ENCODE peak calls at places on chromosomes 16 and 17, in six cellular contexts. X, B, C, O, P and F are unnamed samples.

GRCh38 chr16:12871784-12872183 is 29.6 kb upstream of the SHISA9 start:
- DNase-seq in X (no peak), B (no peak), C (no peak), O (no peak), P (no peak), F (no peak)

GRCh38 chr17:63345598-63345997 is 100.5 kb downstream of the CYB561 start:
- DNase-seq in C (no peak), B (no peak), P (no peak), O (no peak), X (peak; percentile 80), F (no peak)

GRCh38 chr17:31411707-31412285 is 20.3 kb downstream of the RAB11FIP4 start:
- DNase-seq in C (no peak), X (no peak), O (no peak), B (no peak), P (no peak), F (no peak)

GRCh38 chr17:18185832-18186231 is 2.2 kb downstream of the ALKBH5 start:
- DNase-seq in O (no peak), C (no peak), X (peak; percentile 43), P (no peak), B (no peak), F (no peak)

GRCh38 chr16:10741844-10742243 is 1.8 kb upstream of the NUBP1 start:
- DNase-seq in O (no peak), C (no peak), P (peak; percentile 17), B (no peak), X (peak; percentile 36), F (no peak)

GRCh38 chr16:54568897-54569807 is 282.6 kb upstream of the IRX3 start:
- DNase-seq in B (no peak), O (no peak), C (no peak), P (no peak), X (no peak), F (no peak)

GRCh38 chr17:48570325-48571023 is 7.7 kb downstream of the HOXB4 start:
- DNase-seq in X (peak; percentile 63), P (no peak), C (no peak), B (no peak), O (no peak), F (no peak)

GRCh38 chr17:33234930-33235685 is 58.0 kb downstream of the ASIC2 start:
- DNase-seq in O (peak; percentile 95), P (peak; percentile 36), X (peak; percentile 97), C (no peak), B (peak; percentile 74), F (no peak)

GRCh38 chr16:73204359-73205152 is 156.6 kb upstream of the ZFHX3 start:
- DNase-seq in O (no peak), C (no peak), P (peak; percentile 53), X (no peak), B (no peak), F (no peak)

GRCh38 chr16:29290631-29291247 is 115.8 kb downstream of the NPIPB11 start:
- DNase-seq in O (peak; percentile 86), P (peak; percentile 96), B (peak; percentile 97), C (peak; percentile 86), X (peak; percentile 92), F (peak; percentile 92)

GRCh38 chr16:84486551-84487235 is 17.8 kb downstream of the MEAK7 start:
- DNase-seq in X (no peak), O (no peak), B (peak; percentile 7), C (no peak), P (no peak), F (no peak)

GRCh38 chr17:10729334-10730193 is at the start of gene TMEM220:
- DNase-seq in P (peak; percentile 79), X (peak; percentile 59), B (peak; percentile 68), O (peak; percentile 40), C (peak; percentile 88), F (no peak)

GRCh38 chr16:10521681-10522274 is 58.6 kb downstream of the EMP2 start:
- DNase-seq in B (no peak), C (peak; percentile 83), X (peak; percentile 68), O (peak; percentile 75), P (peak; percentile 70), F (peak; percentile 32)

GRCh38 chr17:64607862-64608565 is 54.1 kb downstream of the SMURF2 start:
- DNase-seq in P (no peak), C (no peak), X (no peak), B (no peak), O (no peak), F (no peak)

GRCh38 chr16:66342294-66342900 is 24.1 kb upstream of the CDH5 start:
- DNase-seq in X (no peak), C (peak; percentile 79), O (no peak), B (no peak), P (no peak), F (no peak)

GRCh38 chr17:67999291-67999911 is 3.1 kb upstream of the C17orf58 start:
- DNase-seq in X (peak; percentile 52), C (no peak), B (no peak), P (no peak), O (peak; percentile 82), F (no peak)

GRCh38 chr17:64920026-64920418 is 744 bp upstream of the LRRC37A3 start:
- DNase-seq in P (no peak), X (no peak), B (peak; percentile 35), O (no peak), C (peak; percentile 28), F (no peak)

GRCh38 chr16:15832241-15832640 is 24.6 kb downstream of the MYH11 start:
- DNase-seq in C (no peak), B (no peak), X (no peak), O (no peak), P (no peak), F (no peak)
- H3K4me3 ChIP-seq in C (no peak overlapping the region), B (no peak overlapping the region), X (no peak overlapping the region), O (no peak overlapping the region), P (no peak overlapping the region), F (no peak overlapping the region)

DNA sequence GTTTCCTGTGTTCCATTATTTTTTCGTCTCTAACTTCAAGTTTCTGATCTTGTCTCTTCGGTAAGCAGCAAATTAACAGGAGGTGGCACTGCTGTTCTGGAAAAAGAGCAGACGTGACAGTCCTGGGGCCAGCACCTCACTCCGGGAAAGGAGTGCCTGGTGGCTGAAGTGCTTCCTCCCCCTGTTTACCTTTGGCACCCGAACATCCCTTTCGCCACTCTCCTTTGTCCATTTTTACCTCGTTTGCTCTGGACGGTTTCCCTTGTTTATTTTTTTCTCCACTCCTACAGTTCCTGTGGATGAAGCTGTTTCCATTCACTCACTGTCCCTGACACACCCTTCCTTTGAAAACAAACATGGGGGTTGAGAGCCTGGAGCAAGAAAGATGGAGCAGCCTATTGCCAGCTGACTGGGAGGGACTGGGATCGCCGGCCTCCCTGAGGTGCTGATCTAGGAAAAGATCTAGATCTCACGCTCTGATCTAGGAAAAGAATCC is 12.6 kb downstream of the SAP30BP start:
- DNase-seq in X (no peak), B (peak; percentile 82), C (no peak), O (peak; percentile 75), P (peak; percentile 60), F (peak; percentile 30)
- TF ChIP-seq CTCF in X (no peak), B (peak; percentile 75), C (no peak), O (peak; percentile 62), P (peak; percentile 35), F (peak; percentile 77)

GRCh38 chr16:1378087-1378803 is 26.5 kb downstream of the GNPTG start:
- DNase-seq in P (no peak), B (no peak), C (no peak), X (no peak), O (no peak), F (no peak)
- H3K4me3 ChIP-seq in P (no peak overlapping the region), B (no peak overlapping the region), C (peak overlapping the region; percentile 86), X (peak overlapping the region; percentile 55), O (peak overlapping the region; percentile 41), F (peak overlapping the region; percentile 75)

GRCh38 chr17:4365628-4366311 is 705 bp downstream of the UBE2G1 start:
- DNase-seq in C (peak; percentile 83), X (no peak), P (peak; percentile 44), O (peak; percentile 15), B (peak; percentile 28), F (no peak)
- TF ChIP-seq CTCF in C (no peak), X (no peak), P (no peak), O (no peak), B (no peak), F (no peak)

GRCh38 chr16:75794426-75794825 is 68.1 kb upstream of the CPHXL start:
- DNase-seq in X (no peak), O (no peak), B (no peak), P (no peak), C (no peak), F (no peak)
- H3K4me3 ChIP-seq in X (no peak overlapping the region), O (no peak overlapping the region), B (no peak overlapping the region), P (no peak overlapping the region), C (no peak overlapping the region), F (no peak overlapping the region)

GRCh38 chr16:24984903-24985675 is 30.1 kb downstream of the ARHGAP17 start:
- DNase-seq in X (no peak), B (no peak), C (peak; percentile 31), O (no peak), P (no peak), F (no peak)
- TF ChIP-seq CTCF in X (no peak), B (no peak), C (no peak), O (no peak), P (no peak), F (no peak)

GRCh38 chr17:83083368-83084201 is 4.2 kb downstream of the METRNL start:
- DNase-seq in P (no peak), O (peak; percentile 51), B (no peak), X (peak; percentile 99), C (peak; percentile 89), F (no peak)

GRCh38 chr17:83082899-83083367 is 3.5 kb downstream of the METRNL start:
- DNase-seq in O (no peak), B (no peak), X (no peak), C (no peak), P (no peak), F (no peak)

GRCh38 chr17:83085103-83085502 is 5.7 kb downstream of the METRNL start:
- DNase-seq in X (no peak), C (no peak), B (no peak), P (no peak), O (no peak), F (no peak)

GRCh38 chr17:83084621-83085056 is 5.2 kb downstream of the METRNL start:
- DNase-seq in X (no peak), C (no peak), P (peak; percentile 80), O (no peak), B (no peak), F (no peak)

GRCh38 chr17:83084214-83084613 is 4.8 kb downstream of the METRNL start:
- DNase-seq in O (no peak), X (no peak), P (no peak), C (no peak), B (no peak), F (no peak)
- H3K4me3 ChIP-seq in O (no peak overlapping the region), X (peak overlapping the region; percentile 0), P (no peak overlapping the region), C (no peak overlapping the region), B (no peak overlapping the region), F (no peak overlapping the region)